ENCODE peak calls at places on chromosomes 4 and X, in four cellular contexts. D is cardiac fibroblast; N is CD8-positive, alpha-beta T cell; W is AG09309. J is an unnamed sample.
A peak's percentile ranks its signal among the peaks of the same experiment; 100 is the strongest.

GRCh38 chrX:105210258-105210657 is 10.2 kb downstream of the TEX13A start:
- DNase-seq in D (no peak), N (no peak), W (no peak), J (no peak)

GRCh38 chrX:51215266-51215665 is 117.4 kb upstream of the NUDT10 start:
- DNase-seq in D (no peak), N (no peak), W (no peak), J (no peak)

GRCh38 chrX:78129714-78130113 is 9.7 kb downstream of the TAF9B start:
- DNase-seq in D (no peak), N (no peak), W (no peak), J (no peak)

GRCh38 chrX:106481341-106481740 is 130.4 kb upstream of the RADX start:
- DNase-seq in D (peak; percentile 49), N (no peak), W (peak; percentile 4), J (no peak)

GRCh38 chrX:50751091-50751490 is 62.9 kb downstream of the SHROOM4 start:
- DNase-seq in D (no peak), N (no peak), W (no peak), J (no peak)

GRCh38 chr4:173486714-173487392 is 43.2 kb downstream of the HAND2 start:
- DNase-seq in D (no peak), N (no peak), W (no peak), J (no peak)

GRCh38 chrX:65920620-65921019 is 119.3 kb downstream of the VSIG4 start:
- DNase-seq in D (no peak), N (no peak), W (no peak), J (no peak)

GRCh38 chr4:118340109-118340508 is 12.7 kb downstream of the PRSS12 start:
- DNase-seq in D (no peak), N (no peak), W (no peak), J (no peak)

GRCh38 chr4:177239878-177240277 is 69.8 kb upstream of the NEIL3 start:
- DNase-seq in D (peak; percentile 11), N (no peak), W (no peak), J (peak; percentile 17)

GRCh38 chr4:163343604-163344146 is at the start of gene NPY5R:
- DNase-seq in D (no peak), N (no peak), W (no peak), J (no peak)

GRCh38 chr4:184805462-184806245 is 20.1 kb downstream of the ACSL1 start:
- DNase-seq in D (peak; percentile 28), N (no peak), W (no peak), J (no peak)

GRCh38 chrX:26558719-26559386 is 342.9 kb downstream of the MAGEB5 start:
- DNase-seq in D (no peak), N (no peak), W (no peak), J (no peak)

GRCh38 chrX:1425381-1425780 is 27.3 kb downstream of the ASMTL start:
- DNase-seq in D (no peak), N (no peak), W (no peak), J (no peak)

GRCh38 chrX:72713130-72713529 is 976 bp downstream of the PHKA1 start:
- DNase-seq in D (no peak), N (no peak), W (no peak), J (no peak)

GRCh38 chr4:90137545-90137944 is 10.4 kb downstream of the CCSER1 start:
- DNase-seq in D (no peak), N (no peak), W (no peak), J (no peak)

GRCh38 chrX:47204970-47205369 is 11.3 kb downstream of the UBA1 start:
- DNase-seq in D (no peak), N (no peak), W (no peak), J (no peak)

GRCh38 chr4:1417522-1418390 is 11.5 kb upstream of the NKX1-1 start:
- DNase-seq in D (no peak), N (no peak), W (no peak), J (peak; percentile 5)

GRCh38 chr4:20520901-20521300 is 179.4 kb upstream of the PACRGL start:
- DNase-seq in D (peak; percentile 34), N (no peak), W (no peak), J (no peak)

GRCh38 chr4:158006973-158007372 is 165.9 kb downstream of the GASK1B start:
- DNase-seq in D (peak; percentile 83), N (no peak), W (no peak), J (no peak)

GRCh38 chrX:47608130-47608810 is 11.4 kb downstream of the SYN1 start:
- DNase-seq in D (no peak), N (no peak), W (no peak), J (no peak)

GRCh38 chr4:156293657-156294297 is 340.1 kb upstream of the CTSO start:
- DNase-seq in D (peak; percentile 90), N (no peak), W (peak; percentile 7), J (no peak)

GRCh38 chr4:119797238-119797894 is 168.8 kb upstream of the PDE5A start:
- DNase-seq in D (no peak), N (no peak), W (no peak), J (no peak)

GRCh38 chr4:88756149-88756548 is 58.5 kb upstream of the NAP1L5 start:
- DNase-seq in D (no peak), N (no peak), W (no peak), J (no peak)

GRCh38 chrX:21865436-21865835 is 9.6 kb downstream of the YY2 start:
- DNase-seq in D (no peak), N (no peak), W (no peak), J (no peak)

GRCh38 chrX:112477653-112478052 is 202.1 kb downstream of the LHFPL1 start:
- DNase-seq in D (no peak), N (no peak), W (no peak), J (no peak)

GRCh38 chr4:78325244-78326187 is 226.1 kb upstream of the ANXA3 start:
- DNase-seq in D (no peak), N (no peak), W (no peak), J (no peak)

GRCh38 chr4:24089831-24090531 is 200.1 kb upstream of the PPARGC1A start:
- DNase-seq in D (peak; percentile 17), N (no peak), W (no peak), J (no peak)

GRCh38 chrX:15874672-15875071 is 20.1 kb upstream of the AP1S2 start:
- DNase-seq in D (no peak), N (no peak), W (no peak), J (no peak)

GRCh38 chr4:155578726-155579385 is 87.8 kb upstream of the GUCY1A1 start:
- DNase-seq in D (peak; percentile 73), N (no peak), W (no peak), J (no peak)

GRCh38 chr4:34157546-34157945 is 2086.8 kb downstream of the ARAP2 start:
- DNase-seq in D (no peak), N (no peak), W (no peak), J (no peak)

GRCh38 chrX:115232933-115233496 is 881 bp downstream of the LRCH2 start:
- DNase-seq in D (peak; percentile 2), N (no peak), W (no peak), J (no peak)

GRCh38 chr4:73929285-73929684 is 52.5 kb downstream of the PF4 start:
- DNase-seq in D (no peak), N (no peak), W (no peak), J (no peak)

GRCh38 chrX:36445576-36445975 is 526.0 kb downstream of the CFAP47 start:
- DNase-seq in D (no peak), N (no peak), W (no peak), J (no peak)

GRCh38 chr4:39718366-39719323 is 20.7 kb downstream of the UBE2K start:
- DNase-seq in D (no peak), N (no peak), W (no peak), J (no peak)

GRCh38 chr4:154559141-154559841 is 3.5 kb upstream of the FGB start:
- DNase-seq in D (peak; percentile 63), N (no peak), W (peak; percentile 11), J (no peak)

GRCh38 chr4:88792821-88793220 is 95.2 kb upstream of the NAP1L5 start:
- DNase-seq in D (peak; percentile 18), N (no peak), W (no peak), J (no peak)

GRCh38 chr4:147530723-147531122 is 49.8 kb downstream of the EDNRA start:
- DNase-seq in D (no peak), N (no peak), W (no peak), J (no peak)

GRCh38 chrX:35773958-35774564 is 24.1 kb upstream of the MAGEB16 start:
- DNase-seq in D (no peak), N (no peak), W (no peak), J (no peak)

GRCh38 chr4:108696160-108696559 is 45.8 kb downstream of the OSTC start:
- DNase-seq in D (no peak), N (no peak), W (no peak), J (no peak)

DNA sequence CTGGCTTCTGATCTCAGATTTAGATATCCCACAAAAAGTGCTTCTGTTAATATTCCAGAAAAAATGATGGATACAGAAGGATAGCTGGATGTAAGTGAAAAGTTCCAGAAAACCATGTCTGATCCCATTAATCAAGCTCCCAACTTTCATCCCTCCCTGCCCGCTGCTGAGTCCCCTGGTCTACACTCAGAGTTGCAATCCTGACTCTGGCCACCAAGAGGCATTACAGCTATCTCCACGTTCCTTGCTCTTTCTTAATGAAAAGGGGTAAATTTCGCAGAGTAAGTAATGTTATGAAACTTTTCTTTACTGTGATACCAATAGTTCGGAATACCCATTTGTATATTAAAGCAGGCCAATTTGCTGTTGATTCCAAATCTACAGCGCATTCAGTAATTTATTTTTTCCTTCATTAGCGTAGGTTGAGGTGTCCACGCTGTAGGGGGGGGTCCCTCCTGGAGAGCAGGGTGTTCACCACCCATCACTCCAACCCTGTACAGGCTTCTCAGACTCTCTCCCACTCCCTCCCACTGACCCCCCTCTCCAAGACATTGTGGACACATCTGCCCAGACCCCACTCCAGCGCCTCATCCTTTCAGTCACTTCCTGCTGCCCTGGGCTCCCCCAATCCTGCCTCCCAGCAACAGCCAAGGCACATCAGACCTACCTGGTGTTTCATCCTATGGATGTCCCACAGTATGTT is 55.1 kb downstream of the RAB40A start:
- DNase-seq in D (peak; percentile 64), N (peak; percentile 18), W (no peak), J (no peak)
- TF ChIP-seq CTCF in D (peak; percentile 52), N (no peak), W (peak; percentile 46), J (peak; percentile 4)

GRCh38 chr4:67333663-67334062 is 211.6 kb downstream of the CENPC start:
- DNase-seq in D (no peak), N (no peak), W (no peak), J (no peak)

GRCh38 chr4:67327245-67327860 is 217.9 kb downstream of the CENPC start:
- DNase-seq in D (peak; percentile 69), N (peak; percentile 37), W (peak; percentile 13), J (peak; percentile 30)

GRCh38 chr4:67332627-67333026 is 212.7 kb downstream of the CENPC start:
- DNase-seq in D (no peak), N (no peak), W (no peak), J (no peak)
- TF ChIP-seq CTCF in D (peak; percentile 60), N (no peak), W (peak; percentile 50), J (no peak)

GRCh38 chr4:150255610-150256580 is 177.7 kb downstream of the DCLK2 start:
- DNase-seq in D (no peak), N (no peak), W (no peak), J (no peak)

GRCh38 chr4:150258569-150258968 is 180.3 kb downstream of the DCLK2 start:
- DNase-seq in D (no peak), N (no peak), W (no peak), J (no peak)

GRCh38 chr4:150253965-150254364 is 175.7 kb downstream of the DCLK2 start:
- DNase-seq in D (no peak), N (no peak), W (no peak), J (no peak)

GRCh38 chr4:150257338-150257737 is 179.1 kb downstream of the DCLK2 start:
- DNase-seq in D (no peak), N (no peak), W (no peak), J (no peak)

GRCh38 chr4:150256841-150257273 is 178.6 kb downstream of the DCLK2 start:
- DNase-seq in D (no peak), N (no peak), W (no peak), J (no peak)
- TF ChIP-seq CTCF in D (no peak), N (no peak), W (no peak), J (no peak)

GRCh38 chr4:168794092-168794707 is 215.9 kb downstream of the CBR4 start:
- DNase-seq in D (no peak), N (no peak), W (no peak), J (no peak)
- TF ChIP-seq CTCF in D (no peak), N (no peak), W (no peak), J (no peak)

J was measured in D721Med.